ENCODE peak calls at places on chromosomes 5 and 9, in four cellular contexts. W is transverse colon, T is AG09309, X is fibroblast of pulmonary artery. J is an unnamed sample.
A peak's percentile ranks its signal among the peaks of the same experiment; 100 is the strongest.

GRCh38 chr9:72925126-72925810 is 27.6 kb downstream of the ALDH1A1 start:
- DNase-seq in W (no peak), T (peak; percentile 13), X (peak; percentile 94), J (no peak)

GRCh38 chr9:93613791-93614190 is 37.4 kb downstream of the PHF2 start:
- DNase-seq in W (no peak), T (no peak), X (no peak), J (no peak)

GRCh38 chr5:1085391-1085790 is 26.5 kb downstream of the SLC12A7 start:
- DNase-seq in W (no peak), T (no peak), X (no peak), J (no peak)

GRCh38 chr5:145521066-145521465 is 314.1 kb downstream of the PRELID2 start:
- DNase-seq in W (no peak), T (no peak), X (no peak), J (no peak)

GRCh38 chr9:2053883-2054845 is 39.0 kb downstream of the SMARCA2 start:
- DNase-seq in W (peak; percentile 52), T (peak; percentile 44), X (peak; percentile 46), J (peak; percentile 50)

GRCh38 chr5:34656001-34656699 is at the start of gene RAI14:
- DNase-seq in W (peak; percentile 73), T (no peak), X (peak; percentile 87), J (peak; percentile 89)

GRCh38 chr5:60649288-60649917 is 50.6 kb downstream of the DEPDC1B start:
- DNase-seq in W (no peak), T (peak; percentile 10), X (peak; percentile 60), J (peak; percentile 60)

GRCh38 chr9:127132375-127132774 is 9.9 kb upstream of the ANGPTL2 start:
- DNase-seq in W (no peak), T (no peak), X (no peak), J (no peak)

GRCh38 chr5:135750506-135750905 is 84.0 kb upstream of the SLC25A48 start:
- DNase-seq in W (no peak), T (no peak), X (no peak), J (no peak)
- TF ChIP-seq CTCF in W (no peak), T (peak; percentile 26), X (no peak), J (peak; percentile 17)

GRCh38 chr9:134360180-134360759 is 34.0 kb downstream of the RXRA start:
- DNase-seq in W (no peak), T (no peak), X (no peak), J (no peak)
- TF ChIP-seq CTCF in W (no peak), T (no peak), X (no peak), J (no peak)

GRCh38 chr9:90874194-90874593 is 72.6 kb downstream of the SYK start:
- DNase-seq in W (no peak), T (no peak), X (no peak), J (no peak)
- TF ChIP-seq CTCF in W (no peak), T (no peak), X (no peak), J (peak; percentile 6)

GRCh38 chr9:98999152-98999525 is 55.4 kb downstream of the COL15A1 start:
- DNase-seq in W (no peak), T (no peak), X (no peak), J (no peak)
- TF ChIP-seq CTCF in W (peak; percentile 37), T (no peak), X (no peak), J (no peak)

J was measured in fibroblast of villous mesenchyme.